ENCODE peak calls at places on chromosomes 2 and 18, in six cellular contexts. H is neural progenitor cell, D is MM.1S, G is PC-3, U is SK-N-SH, Z is HCT116. V is an unnamed sample.

GRCh38 chr2:105822186-105822585 is 77.5 kb downstream of the NCK2 start:
- DNase-seq in D (no peak), G (no peak), Z (no peak), U (no peak), H (no peak), V (no peak)

GRCh38 chr2:120238728-120239487 is 13.7 kb upstream of the RALB start:
- DNase-seq in U (no peak), D (no peak), Z (peak), H (no peak), G (peak), V (peak)

GRCh38 chr2:72291059-72291458 is 143.4 kb upstream of the CYP26B1 start:
- DNase-seq in D (no peak), H (no peak), U (no peak), G (peak), Z (no peak), V (peak)

GRCh38 chr2:126891681-126892500 is 6.8 kb upstream of the TEX51 start:
- DNase-seq in G (no peak), H (peak), Z (no peak), D (no peak), U (no peak), V (no peak)

GRCh38 chr2:158325031-158325781 is 131.3 kb downstream of the CCDC148 start:
- DNase-seq in U (no peak), Z (no peak), D (no peak), H (no peak), G (peak), V (peak)

GRCh38 chr2:224861266-224861665 is 145.1 kb upstream of the CCDC195 start:
- DNase-seq in H (no peak), G (no peak), U (no peak), D (no peak), Z (no peak), V (no peak)

GRCh38 chr2:113930448-113930847 is 40.6 kb downstream of the ACTR3 start:
- DNase-seq in H (no peak), G (no peak), D (no peak), Z (no peak), U (no peak), V (peak)

GRCh38 chr2:47551800-47552525 is 149.0 kb downstream of the MSH2 start:
- DNase-seq in D (no peak), Z (no peak), H (no peak), G (no peak), U (no peak), V (no peak)

GRCh38 chr2:198731842-198732421 is 725.8 kb downstream of the SATB2 start:
- DNase-seq in U (no peak), H (no peak), Z (no peak), G (no peak), D (no peak), V (peak)

GRCh38 chr2:55283083-55283482 is 14.1 kb upstream of the MTIF2 start:
- DNase-seq in U (no peak), D (no peak), H (no peak), Z (no peak), G (no peak), V (no peak)
- H3K9ac ChIP-seq in U (no peak), D (no peak), H (no peak), Z (no peak), G (no peak), V (peak)

DNA sequence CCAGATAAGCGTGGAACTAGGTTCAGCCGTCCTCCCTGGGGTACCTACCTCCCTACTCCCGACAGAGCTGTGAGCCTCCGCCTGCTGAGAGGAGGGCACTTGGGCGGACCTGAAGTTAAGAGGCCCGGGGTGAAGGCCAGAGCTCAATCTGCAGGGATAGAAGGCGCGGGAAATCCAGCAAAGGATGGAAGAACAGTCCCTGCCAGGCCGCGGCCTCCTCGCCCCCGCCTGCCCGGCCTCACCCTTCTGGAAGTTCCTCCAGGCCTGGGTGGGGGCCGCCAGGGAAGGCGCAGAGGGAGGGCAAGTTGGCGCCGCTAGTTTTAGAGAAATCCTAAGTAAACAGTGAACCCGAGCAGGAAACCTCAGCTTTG is 13.0 kb downstream of the EN1 start:
- DNase-seq in U (no peak), D (no peak), H (peak), G (no peak), Z (no peak), V (no peak)
- TF ChIP-seq EZH2phosphoT487 in U (no peak), D (no peak), H (peak), G (no peak), Z (no peak), V (no peak)

GRCh38 chr2:234715671-234716250 is 218.9 kb upstream of the ARL4C start:
- DNase-seq in Z (no peak), G (no peak), H (no peak), U (no peak), D (no peak), V (no peak)
- H2AFZ ChIP-seq in Z (no peak), G (no peak), H (peak), U (no peak), D (no peak), V (no peak)

GRCh38 chr2:230134496-230135073 is 65.9 kb upstream of the SLC16A14 start:
- DNase-seq in H (no peak), Z (no peak), U (no peak), D (peak), G (peak), V (peak)
- H3K9ac ChIP-seq in H (no peak), Z (no peak), U (no peak), D (peak), G (no peak), V (no peak)

GRCh38 chr18:5068856-5069255 is 128.2 kb downstream of the AKAIN1 start:
- DNase-seq in D (no peak), G (no peak), H (no peak), U (no peak), Z (no peak), V (peak)

GRCh38 chr18:5075297-5075696 is 121.8 kb downstream of the AKAIN1 start:
- DNase-seq in G (no peak), Z (no peak), U (no peak), D (no peak), H (no peak), V (no peak)

DNA sequence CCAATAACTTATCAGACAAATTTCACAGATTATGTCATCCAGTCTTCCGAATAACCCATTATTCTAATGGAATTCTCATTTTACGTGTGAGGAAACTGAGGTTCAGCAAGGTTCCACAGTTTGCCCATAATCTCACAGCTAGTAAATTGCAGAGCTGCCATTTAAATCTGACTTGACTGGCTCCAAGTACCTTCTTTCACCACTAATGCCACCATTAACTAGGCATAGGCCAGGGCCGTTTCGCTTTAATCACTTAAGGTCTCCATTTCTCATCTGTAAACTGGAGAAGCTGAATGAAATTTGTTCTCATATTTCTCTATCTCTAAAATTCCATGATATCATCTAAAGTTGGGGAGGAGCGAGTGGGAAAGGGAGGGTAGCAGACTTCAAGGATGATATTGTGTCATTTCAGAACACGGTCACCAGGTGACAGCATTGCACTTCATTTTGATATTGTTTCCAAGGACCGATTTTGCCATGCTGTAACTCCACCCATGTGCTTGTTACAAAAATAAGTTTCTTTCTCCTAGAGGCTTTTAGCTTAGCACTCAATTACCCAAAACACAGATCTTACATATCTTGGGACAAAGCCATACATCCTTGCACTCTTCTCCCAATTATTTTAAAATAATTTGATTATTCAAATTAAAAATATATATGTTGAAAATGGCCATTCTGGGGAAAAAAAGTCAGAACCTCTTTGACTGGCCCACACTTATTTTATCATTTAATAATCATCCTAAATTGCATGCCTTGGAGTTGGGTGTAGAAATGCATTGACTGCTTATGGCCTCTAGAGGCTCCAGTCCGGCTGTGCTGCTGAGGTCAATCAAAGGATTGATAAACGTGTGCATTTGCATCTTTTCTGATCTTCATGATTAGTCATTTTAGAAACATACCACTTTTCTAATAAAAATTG is 123.8 kb downstream of the AKAIN1 start:
- DNase-seq in Z (peak), H (peak), U (peak), G (peak), D (peak), V (peak)
- TF ChIP-seq EZH2phosphoT487 in Z (no peak), H (no peak), U (no peak), G (no peak), D (no peak), V (no peak)

GRCh38 chr2:24280645-24281044 is 79.7 kb downstream of the ITSN2 start:
- DNase-seq in D (no peak), Z (no peak), G (no peak), H (no peak), U (no peak), V (no peak)

GRCh38 chr2:24274809-24275208 is 85.5 kb downstream of the ITSN2 start:
- DNase-seq in U (no peak), H (no peak), D (no peak), G (no peak), Z (no peak), V (no peak)

GRCh38 chr2:24276349-24276899 is 83.9 kb downstream of the ITSN2 start:
- DNase-seq in D (no peak), H (no peak), Z (no peak), G (peak), U (no peak), V (no peak)

GRCh38 chr2:24285484-24286152 is 74.7 kb downstream of the ITSN2 start:
- DNase-seq in U (no peak), Z (no peak), G (no peak), D (no peak), H (no peak), V (no peak)

GRCh38 chr2:24280161-24280560 is 80.2 kb downstream of the ITSN2 start:
- DNase-seq in Z (no peak), D (no peak), U (no peak), G (no peak), H (no peak), V (no peak)
- H2AFZ ChIP-seq in Z (no peak), D (no peak), U (no peak), G (no peak), H (no peak), V (no peak)

GRCh38 chr2:58502931-58503330 is 261.8 kb upstream of the FANCL start:
- DNase-seq in U (no peak), G (peak), D (no peak), Z (no peak), H (no peak), V (no peak)
- H3K9ac ChIP-seq in U (no peak), G (no peak), D (no peak), Z (no peak), H (no peak), V (no peak)

DNA sequence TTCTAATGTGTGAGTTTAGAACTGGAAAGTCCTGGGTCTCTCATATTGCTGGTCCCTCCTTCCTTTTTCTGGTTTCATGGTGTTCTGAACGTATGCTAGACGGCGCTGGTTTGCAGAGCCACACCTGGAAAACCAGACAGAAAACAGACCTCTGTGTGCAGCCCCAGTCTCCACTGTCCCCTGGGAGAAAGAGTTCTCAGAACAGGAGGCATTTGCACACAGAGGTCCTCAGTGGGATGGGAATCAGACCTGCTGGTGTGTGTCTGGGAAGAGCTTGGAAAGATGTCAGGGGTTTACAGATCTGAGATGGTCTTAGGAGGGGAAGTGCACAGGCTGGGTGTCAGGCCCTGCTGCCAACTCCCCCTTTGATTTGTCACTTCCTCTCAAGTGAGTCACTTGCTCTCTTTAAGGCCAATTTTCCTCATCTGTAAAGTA is 14.9 kb upstream of the MBP start:
- DNase-seq in H (no peak), D (no peak), U (no peak), Z (no peak), G (peak), V (peak)
- TF ChIP-seq EZH2phosphoT487 in H (no peak), D (no peak), U (no peak), Z (no peak), G (no peak), V (no peak)

DNA sequence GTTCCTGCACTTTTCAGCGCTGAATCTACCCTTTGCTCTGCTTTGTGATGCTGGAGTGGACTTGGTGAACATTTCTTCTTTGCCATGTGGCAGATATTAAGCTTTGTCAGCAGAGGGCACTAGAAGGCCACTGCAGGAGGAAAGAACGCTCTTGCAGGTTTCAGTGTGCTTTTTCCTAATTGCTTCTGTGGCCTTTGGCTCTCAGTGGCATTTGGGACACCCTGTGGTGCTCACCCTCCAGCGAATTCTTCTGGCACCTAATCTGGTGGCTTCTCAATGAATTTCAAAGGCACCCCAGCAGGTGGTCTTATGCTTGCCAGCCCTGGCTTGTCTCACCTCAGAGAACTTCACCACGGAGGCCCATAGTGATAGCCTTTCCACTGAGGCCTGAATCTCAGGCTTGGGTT is 146.7 kb downstream of the MYO3B start:
- DNase-seq in Z (peak), D (peak), U (peak), H (peak), G (peak), V (peak)
- H2AFZ ChIP-seq in Z (peak), D (no peak), U (no peak), H (peak), G (no peak), V (no peak)